ENCODE peak calls at places on chromosomes 11 and 22, in four cellular contexts. K, F, A and D are unnamed samples.

GRCh38 chr11:91798240-91798639 is 426.4 kb upstream of the FAT3 start:
- DNase-seq in K (no peak), F (no peak), A (no peak), D (no peak)

GRCh38 chr11:121655481-121656332 is 202.9 kb upstream of the SORL1-AS1 start:
- DNase-seq in K (peak), F (peak), A (peak), D (peak)

GRCh38 chr11:61152816-61153592 is 8.2 kb downstream of the VPS37C start:
- DNase-seq in K (no peak), F (no peak), A (peak), D (peak)

GRCh38 chr11:33930317-33931021 is 38.6 kb upstream of the LMO2 start:
- DNase-seq in K (no peak), F (peak), A (no peak), D (no peak)

GRCh38 chr11:47187723-47188122 is 1.5 kb upstream of the PACSIN3 start:
- DNase-seq in K (no peak), F (no peak), A (no peak), D (no peak)

GRCh38 chr22:29520851-29521250 is 32.7 kb downstream of the THOC5 start:
- DNase-seq in K (no peak), F (no peak), A (no peak), D (no peak)

GRCh38 chr22:38239101-38239761 is 33.6 kb downstream of the TMEM184B start:
- DNase-seq in K (no peak), F (no peak), A (no peak), D (peak)

GRCh38 chr11:1728931-1729691 is 21.3 kb downstream of the IFITM10 start:
- DNase-seq in K (no peak), F (no peak), A (no peak), D (no peak)

GRCh38 chr11:107819361-107820014 is 39.1 kb downstream of the SLC35F2 start:
- DNase-seq in K (no peak), F (no peak), A (no peak), D (peak)

GRCh38 chr22:37403267-37403960 is 23.9 kb downstream of the ELFN2 start:
- DNase-seq in K (no peak), F (no peak), A (no peak), D (no peak)

GRCh38 chr22:19648419-19648929 is 65.8 kb upstream of the SEPTIN5 start:
- DNase-seq in K (peak), F (no peak), A (no peak), D (no peak)

GRCh38 chr11:76830639-76831312 is 29.9 kb upstream of the ACER3 start:
- DNase-seq in K (no peak), F (peak), A (no peak), D (peak)

GRCh38 chr22:39789794-39790193 is 103.8 kb downstream of the ENTHD1 start:
- DNase-seq in K (no peak), F (no peak), A (no peak), D (no peak)

GRCh38 chr22:41401781-41402648 is 20.3 kb downstream of the TEF start:
- DNase-seq in K (no peak), F (peak), A (peak), D (peak)

GRCh38 chr11:121649798-121650197 is 197.0 kb upstream of the SORL1-AS1 start:
- DNase-seq in K (no peak), F (no peak), A (no peak), D (no peak)

DNA sequence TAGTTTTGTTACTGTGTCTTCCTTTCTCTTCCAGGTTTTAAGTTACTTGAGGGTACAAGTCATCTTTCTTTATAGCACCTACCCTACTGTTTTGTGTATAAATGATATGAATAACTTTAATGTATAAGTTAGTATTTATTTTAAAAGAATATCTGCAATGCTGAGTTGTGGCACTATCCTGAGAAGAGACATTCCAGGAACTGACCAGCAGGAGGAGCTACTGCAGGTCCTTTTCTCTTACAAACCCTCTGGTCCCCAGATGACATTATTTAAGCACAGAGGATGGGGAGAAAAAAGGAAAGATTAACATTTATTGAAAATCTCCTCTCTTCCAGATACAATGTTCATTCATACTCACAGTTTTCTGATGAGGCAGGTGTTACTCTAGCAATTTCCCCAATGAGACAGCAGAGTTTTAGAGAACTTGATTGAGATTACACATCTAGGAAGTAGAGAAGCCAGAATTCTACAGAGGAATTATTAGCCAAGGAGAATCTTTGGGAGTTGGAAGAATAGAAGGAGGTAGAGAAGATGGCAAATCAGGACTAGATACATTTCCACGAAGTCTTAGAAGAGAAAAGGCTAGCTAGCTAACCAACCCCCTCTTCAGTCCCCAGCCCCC is 541.2 kb upstream of the API5 start:
- DNase-seq in K (no peak), F (peak), A (no peak), D (no peak)
- TF ChIP-seq CTCF in K (no peak), F (peak), A (no peak), D (no peak)

GRCh38 chr11:86041975-86042378 is 26.9 kb downstream of the PICALM start:
- DNase-seq in K (peak), F (peak), A (peak), D (peak)
- H3K27ac ChIP-seq in K (no peak), F (no peak), A (peak), D (no peak)

GRCh38 chr11:66068923-66069714 is 953 bp upstream of the PACS1 start:
- DNase-seq in K (no peak), F (peak), A (no peak), D (no peak)
- TF ChIP-seq CTCF in K (no peak), F (peak), A (no peak), D (no peak)

GRCh38 chr11:110096369-110096976 is 3.3 kb downstream of the ZC3H12C start:
- DNase-seq in K (no peak), F (no peak), A (no peak), D (no peak)

GRCh38 chr11:110092577-110093406 is at the start of gene ZC3H12C:
- DNase-seq in K (peak), F (peak), A (peak), D (peak)

GRCh38 chr11:110095554-110095953 is 2.4 kb downstream of the ZC3H12C start:
- DNase-seq in K (peak), F (peak), A (no peak), D (peak)

GRCh38 chr11:110093407-110094297 is 460 bp downstream of the ZC3H12C start:
- DNase-seq in K (peak), F (peak), A (peak), D (peak)

DNA sequence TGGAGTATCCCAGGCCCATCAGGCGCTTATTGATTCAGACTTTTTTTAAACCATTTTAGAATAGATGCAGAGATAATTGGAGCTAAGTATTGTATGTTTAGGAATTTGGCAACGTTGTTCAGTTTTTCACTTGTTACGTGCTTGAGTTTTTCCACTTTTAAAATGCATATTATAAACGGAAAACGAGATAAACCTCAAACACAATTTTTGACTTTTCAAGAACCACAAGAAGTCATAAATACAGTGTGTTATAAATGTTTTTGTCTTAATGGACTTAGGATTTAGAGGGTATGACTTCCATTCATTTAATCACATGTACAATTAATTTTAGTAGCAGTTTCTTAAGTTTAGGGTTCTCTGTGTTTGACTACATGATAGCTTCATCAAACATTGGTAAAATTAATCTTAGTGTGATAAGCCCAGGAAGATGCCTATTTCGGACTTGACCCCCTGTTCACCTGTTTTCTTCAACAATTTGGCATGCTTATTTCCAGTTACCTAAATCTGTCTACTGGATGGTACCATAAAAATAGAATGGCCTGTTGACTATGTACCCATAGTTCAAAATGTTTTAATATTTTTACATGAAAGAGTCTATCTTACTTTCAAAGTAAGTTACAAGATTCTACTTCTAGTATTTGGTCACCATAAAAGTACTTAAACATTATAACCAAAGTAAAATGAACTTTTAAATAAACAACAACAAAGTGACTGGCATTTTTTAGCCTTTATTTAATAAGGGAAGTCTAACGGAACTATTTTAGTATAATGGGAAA is 1.3 kb downstream of the ZC3H12C start:
- DNase-seq in K (no peak), F (no peak), A (no peak), D (no peak)
- H3K27ac ChIP-seq in K (peak), F (peak), A (peak), D (peak)

GRCh38 chr11:27211370-27212127 is 151.5 kb downstream of the CCDC34 start:
- DNase-seq in K (peak), F (no peak), A (no peak), D (no peak)
- TF ChIP-seq CTCF in K (peak), F (peak), A (no peak), D (no peak)

DNA sequence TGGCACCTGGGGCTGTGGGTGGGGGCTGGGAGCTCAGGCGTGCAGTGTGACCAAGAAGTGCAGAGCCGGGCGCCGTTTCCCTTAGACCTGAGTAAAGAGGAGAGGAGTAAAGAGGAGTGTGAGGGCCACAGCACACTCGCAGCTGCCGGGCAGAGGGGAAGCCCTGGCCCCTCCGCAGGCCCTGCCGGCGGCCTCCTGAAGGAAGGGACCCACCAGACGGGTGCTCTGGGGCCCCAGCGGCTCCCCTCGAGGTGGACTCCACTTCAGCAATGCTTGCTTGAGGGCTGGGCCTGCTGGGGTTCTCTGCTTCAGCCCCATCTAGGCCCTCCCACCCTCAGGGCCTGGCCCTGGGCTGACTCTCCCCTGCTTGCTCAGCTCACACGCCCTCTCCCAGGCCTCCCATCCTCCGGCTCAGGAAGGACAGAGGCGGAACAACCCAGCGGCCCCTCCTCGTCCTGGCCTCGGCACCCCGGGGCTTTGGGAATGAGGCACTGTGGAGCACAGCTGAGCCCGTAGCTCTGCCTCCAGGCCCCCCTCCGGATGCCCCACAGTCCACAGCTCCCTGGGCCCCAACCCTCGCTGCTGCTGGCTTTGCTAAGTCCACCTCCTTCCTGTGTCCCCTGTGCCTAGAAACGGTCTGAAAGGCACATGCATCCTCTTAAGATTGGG is 1198.6 kb downstream of the BRD1 start:
- DNase-seq in K (no peak), F (no peak), A (no peak), D (no peak)
- H3K27ac ChIP-seq in K (no peak), F (no peak), A (no peak), D (no peak)

GRCh38 chr11:65890324-65891179 is at the start of gene CCDC85B:
- DNase-seq in K (peak), F (peak), A (peak), D (peak)
- TF ChIP-seq CTCF in K (no peak), F (peak), A (no peak), D (peak)

GRCh38 chr11:113874096-113874919 is 1.1 kb downstream of the USP28 start:
- DNase-seq in K (no peak), F (peak), A (no peak), D (peak)
- H3K27ac ChIP-seq in K (no peak), F (peak), A (peak), D (peak)

DNA sequence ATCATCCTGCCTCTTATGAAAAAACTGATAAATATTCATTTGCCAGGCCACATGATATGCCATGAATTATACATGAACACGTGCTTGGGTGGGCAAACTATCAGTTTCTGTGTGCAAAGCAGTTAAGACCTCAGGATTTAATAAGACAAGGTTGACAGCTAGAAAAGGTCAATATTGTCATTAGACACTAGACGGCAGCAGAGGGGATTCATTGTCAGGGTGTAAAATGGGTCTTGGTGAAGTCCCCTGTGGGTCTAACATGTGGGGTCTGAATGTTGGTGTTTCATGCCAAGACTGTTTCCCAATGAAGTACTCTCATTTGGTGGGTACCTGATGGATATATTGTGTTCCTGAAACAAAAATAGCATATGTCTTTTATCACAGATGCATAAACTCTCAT is 111.9 kb downstream of the MYO18B start:
- DNase-seq in K (peak), F (peak), A (no peak), D (no peak)
- TF ChIP-seq CTCF in K (no peak), F (peak), A (no peak), D (no peak)